ENCODE peak calls at places on chromosomes 4 and X, in six cellular contexts. J is upper lobe of left lung, V is A549, P is HepG2, N is GM12878, K is K562. Z is an unnamed sample.

GRCh38 chr4:93710101-93710846 is 118.3 kb upstream of the ATOH1 start:
- ATAC-seq in J (peak), V (peak), P (peak), N (peak), K (no peak), Z (no peak)

GRCh38 chr4:183469327-183469726 is 24.9 kb downstream of the CDKN2AIP start:
- ATAC-seq in J (no peak), V (no peak), P (no peak), N (peak), K (no peak), Z (no peak)

GRCh38 chr4:14924080-14924916 is 78.0 kb upstream of the CPEB2 start:
- ATAC-seq in J (no peak), V (no peak), P (no peak), N (peak), K (no peak), Z (peak)

GRCh38 chrX:40107291-40108083 is 9.7 kb upstream of the BCOR start:
- ATAC-seq in J (no peak), V (peak), P (no peak), N (peak), K (peak), Z (peak)

GRCh38 chr4:154399259-154399974 is 92.2 kb downstream of the DCHS2 start:
- ATAC-seq in J (no peak), V (peak), P (peak), N (peak), K (peak), Z (peak)

GRCh38 chr4:48670587-48670986 is 109.5 kb downstream of the FRYL start:
- ATAC-seq in J (no peak), V (no peak), P (no peak), N (no peak), K (no peak), Z (no peak)

GRCh38 chr4:11368701-11369115 is 60.0 kb downstream of the HS3ST1 start:
- ATAC-seq in J (no peak), V (peak), P (no peak), N (no peak), K (peak), Z (no peak)

GRCh38 chr4:26175016-26175786 is 145.6 kb upstream of the RBPJ start:
- ATAC-seq in J (no peak), V (no peak), P (no peak), N (peak), K (no peak), Z (no peak)

GRCh38 chrX:123357941-123358340 is 173.9 kb downstream of the GRIA3 start:
- ATAC-seq in J (no peak), V (no peak), P (no peak), N (peak), K (no peak), Z (no peak)

GRCh38 chr4:40887690-40888089 is 137.9 kb downstream of the NSUN7 start:
- ATAC-seq in J (no peak), V (no peak), P (no peak), N (no peak), K (no peak), Z (peak)

GRCh38 chr4:110869862-110870577 is 247.1 kb upstream of the PITX2 start:
- ATAC-seq in J (no peak), V (no peak), P (no peak), N (peak), K (no peak), Z (peak)

GRCh38 chr4:40251366-40251765 is 54.5 kb downstream of the RHOH start:
- ATAC-seq in J (no peak), V (no peak), P (no peak), N (no peak), K (no peak), Z (no peak)

GRCh38 chr4:25677943-25678342 is 22.3 kb downstream of the SLC34A2 start:
- ATAC-seq in J (no peak), V (no peak), P (no peak), N (no peak), K (no peak), Z (no peak)

GRCh38 chrX:63738696-63739095 is 46.3 kb downstream of the ARHGEF9 start:
- ATAC-seq in J (no peak), V (no peak), P (no peak), N (no peak), K (no peak), Z (no peak)

GRCh38 chr4:86670298-86670697 is 76.2 kb downstream of the PTPN13 start:
- ATAC-seq in J (no peak), V (no peak), P (no peak), N (peak), K (no peak), Z (no peak)

GRCh38 chr4:89277412-89277811 is 30.2 kb downstream of the GPRIN3 start:
- ATAC-seq in J (no peak), V (no peak), P (no peak), N (no peak), K (no peak), Z (no peak)

GRCh38 chrX:70138622-70139021 is 5.4 kb downstream of the IGBP1 start:
- ATAC-seq in J (no peak), V (no peak), P (no peak), N (no peak), K (no peak), Z (no peak)

GRCh38 chr4:1759818-1760223 is 33.3 kb upstream of the FGFR3 start:
- ATAC-seq in J (no peak), V (no peak), P (peak), N (no peak), K (no peak), Z (no peak)

GRCh38 chr4:42048394-42048793 is 58.1 kb downstream of the SLC30A9 start:
- ATAC-seq in J (no peak), V (peak), P (no peak), N (no peak), K (no peak), Z (no peak)

GRCh38 chrX:65601126-65601525 is 66.3 kb upstream of the MSN start:
- ATAC-seq in J (peak), V (no peak), P (no peak), N (no peak), K (peak), Z (peak)

GRCh38 chr4:40525811-40526598 is 103.7 kb downstream of the RBM47 start:
- ATAC-seq in J (peak), V (peak), P (peak), N (no peak), K (peak), Z (peak)

GRCh38 chr4:131459430-131460101 is 1689.5 kb upstream of the PCDH10 start:
- ATAC-seq in J (no peak), V (no peak), P (no peak), N (peak), K (no peak), Z (no peak)

GRCh38 chr4:76813070-76813469 is 84.9 kb downstream of the SOWAHB start:
- ATAC-seq in J (no peak), V (no peak), P (no peak), N (no peak), K (no peak), Z (no peak)

GRCh38 chr4:81913427-81913878 is 441.7 kb upstream of the RASGEF1B start:
- ATAC-seq in J (peak), V (peak), P (peak), N (peak), K (peak), Z (no peak)

GRCh38 chrX:66030505-66031317 is 9.2 kb downstream of the VSIG4 start:
- ATAC-seq in J (peak), V (no peak), P (peak), N (peak), K (peak), Z (no peak)

GRCh38 chr4:47195706-47196105 is 164.3 kb downstream of the GABRB1 start:
- ATAC-seq in J (no peak), V (no peak), P (no peak), N (no peak), K (no peak), Z (no peak)

GRCh38 chr4:123037809-123038208 is 115.4 kb upstream of the NUDT6 start:
- ATAC-seq in J (no peak), V (no peak), P (peak), N (no peak), K (peak), Z (no peak)

GRCh38 chr4:25174674-25175073 is 14.4 kb upstream of the SEPSECS start:
- ATAC-seq in J (no peak), V (no peak), P (no peak), N (no peak), K (no peak), Z (no peak)

GRCh38 chr4:47597696-47598095 is 112.6 kb downstream of the ATP10D start:
- ATAC-seq in J (no peak), V (no peak), P (no peak), N (no peak), K (no peak), Z (no peak)

GRCh38 chrX:76148011-76148665 is 24.7 kb upstream of the PBDC1 start:
- ATAC-seq in J (no peak), V (no peak), P (no peak), N (no peak), K (no peak), Z (no peak)

GRCh38 chr4:8030121-8030781 is 90.6 kb upstream of the AFAP1 start:
- ATAC-seq in J (no peak), V (no peak), P (no peak), N (no peak), K (no peak), Z (no peak)

GRCh38 chr4:159764343-159764952 is 661.6 kb downstream of the RAPGEF2 start:
- ATAC-seq in J (no peak), V (peak), P (peak), N (peak), K (no peak), Z (no peak)

GRCh38 chr4:1242506-1243450 is 6.2 kb downstream of the CTBP1 start:
- ATAC-seq in J (no peak), V (no peak), P (no peak), N (no peak), K (no peak), Z (no peak)

GRCh38 chr4:164239433-164239832 is 514.5 kb upstream of the SMIM31 start:
- ATAC-seq in J (no peak), V (no peak), P (no peak), N (no peak), K (no peak), Z (no peak)
- TF ChIP-seq EP300 in J (no peak), V (no peak), P (no peak), N (no peak), K (no peak), Z (no peak)

GRCh38 chrX:132504417-132504816 is 15.6 kb upstream of the MBNL3 start:
- ATAC-seq in J (no peak), V (no peak), P (no peak), N (no peak), K (no peak), Z (no peak)
- TF ChIP-seq EP300 in J (no peak), V (no peak), P (no peak), N (no peak), K (no peak), Z (no peak)

DNA sequence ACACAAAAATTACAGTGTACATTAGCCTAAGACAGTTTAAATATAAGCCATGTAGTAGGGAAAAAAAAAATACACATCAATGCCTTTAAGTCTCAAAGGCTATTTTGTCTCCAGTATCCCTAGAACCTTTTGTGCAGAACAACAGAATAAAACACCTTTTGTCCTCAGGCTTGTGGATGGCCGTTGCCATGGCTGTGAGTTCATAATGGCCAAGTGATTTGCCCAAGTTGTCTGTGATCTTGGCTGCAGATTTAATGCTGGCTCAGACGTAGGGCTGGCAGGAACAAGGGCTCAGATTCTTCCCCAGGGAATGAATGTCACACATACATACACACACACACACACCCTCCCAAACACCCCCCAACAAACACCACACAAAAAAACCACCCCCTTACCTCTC is 25.3 kb downstream of the GPM6B start:
- ATAC-seq in J (no peak), V (no peak), P (no peak), N (no peak), K (no peak), Z (no peak)
- TF ChIP-seq EP300 in J (no peak), V (no peak), P (no peak), N (no peak), K (no peak), Z (no peak)

GRCh38 chr4:113987382-113987930 is 8.0 kb upstream of the ARSJ start:
- ATAC-seq in J (no peak), V (no peak), P (no peak), N (no peak), K (no peak), Z (no peak)
- TF ChIP-seq EP300 in J (no peak), V (no peak), P (no peak), N (no peak), K (no peak), Z (no peak)

GRCh38 chr4:126172126-126172525 is 857.4 kb downstream of the FAT4 start:
- ATAC-seq in J (no peak), V (no peak), P (no peak), N (peak), K (no peak), Z (no peak)

GRCh38 chr4:126174627-126175026 is 859.9 kb downstream of the FAT4 start:
- ATAC-seq in J (no peak), V (no peak), P (no peak), N (no peak), K (no peak), Z (no peak)
- TF ChIP-seq EP300 in J (no peak), V (no peak), P (no peak), N (no peak), K (no peak), Z (no peak)

GRCh38 chr4:92236907-92237306 is 66.9 kb upstream of the GRID2 start:
- ATAC-seq in J (no peak), V (no peak), P (no peak), N (no peak), K (no peak), Z (no peak)

GRCh38 chr4:92237559-92237958 is 66.2 kb upstream of the GRID2 start:
- ATAC-seq in J (no peak), V (no peak), P (no peak), N (no peak), K (no peak), Z (no peak)

GRCh38 chr4:92235741-92236140 is 68.0 kb upstream of the GRID2 start:
- ATAC-seq in J (no peak), V (no peak), P (no peak), N (no peak), K (no peak), Z (no peak)

GRCh38 chr4:92232566-92232965 is 71.2 kb upstream of the GRID2 start:
- ATAC-seq in J (no peak), V (no peak), P (no peak), N (no peak), K (no peak), Z (no peak)

DNA sequence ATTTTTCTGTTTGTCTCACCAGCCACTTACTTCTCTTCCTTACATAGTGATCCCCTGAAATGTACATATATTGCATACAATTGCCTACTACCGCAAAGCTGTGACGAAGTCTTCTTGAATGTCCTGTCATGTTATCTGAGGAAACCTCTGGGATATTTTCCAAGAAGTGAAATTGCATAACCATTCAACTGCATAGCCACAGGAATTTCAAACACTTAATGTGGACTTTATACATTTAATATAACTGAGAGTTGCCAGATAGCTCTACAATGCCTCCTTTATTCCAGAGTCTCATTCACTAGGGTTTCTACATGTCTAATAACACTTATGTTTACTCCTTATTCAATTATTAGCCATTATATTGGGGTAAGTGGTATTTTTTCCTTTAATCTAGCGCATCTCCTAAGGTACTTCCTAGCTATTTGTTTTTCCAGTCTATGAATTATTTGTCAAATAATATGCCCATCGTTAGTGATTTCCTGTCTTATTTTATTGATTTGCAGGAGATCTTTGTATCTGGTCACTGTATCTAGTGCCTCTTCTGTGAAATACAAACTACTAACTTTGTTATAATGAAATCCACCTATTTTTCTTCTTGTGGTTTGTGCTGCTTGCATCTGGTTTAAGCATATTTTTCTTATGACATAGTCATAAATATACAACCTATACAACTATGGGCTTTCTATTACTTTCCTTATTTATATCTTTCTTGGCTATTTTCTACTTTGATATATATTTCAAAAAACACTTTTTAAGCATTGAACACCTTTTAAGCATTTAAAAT is 69.2 kb upstream of the GRID2 start:
- ATAC-seq in J (no peak), V (peak), P (no peak), N (no peak), K (no peak), Z (no peak)
- TF ChIP-seq EP300 in J (no peak), V (peak), P (no peak), N (no peak), K (no peak), Z (no peak)

DNA sequence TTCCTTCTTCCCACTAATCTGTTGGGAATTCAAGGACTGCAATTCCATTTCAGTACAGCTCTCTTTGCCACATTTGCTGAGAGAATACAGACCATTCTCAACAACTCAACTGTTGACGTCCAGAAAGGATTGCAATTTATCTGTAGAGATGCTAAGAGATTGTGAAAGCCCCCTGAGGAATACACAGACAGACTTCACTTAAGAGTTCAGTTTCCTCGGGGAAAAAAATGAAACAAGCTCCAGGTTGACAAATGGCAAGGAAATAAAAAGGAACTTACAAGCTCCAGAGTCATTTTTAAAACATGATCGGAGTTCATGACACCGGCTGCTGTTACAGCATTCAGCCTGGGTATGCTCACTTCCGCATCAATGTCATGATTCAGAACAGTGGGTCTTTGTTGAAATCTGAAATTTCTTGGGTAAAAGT is 13.8 kb downstream of the TLR10 start:
- ATAC-seq in J (no peak), V (no peak), P (no peak), N (peak), K (no peak), Z (peak)
- TF ChIP-seq EP300 in J (no peak), V (no peak), P (no peak), N (no peak), K (no peak), Z (no peak)

GRCh38 chr4:156933633-156934258 is 37.9 kb downstream of the PDGFC start:
- ATAC-seq in J (no peak), V (peak), P (peak), N (no peak), K (no peak), Z (no peak)
- TF ChIP-seq EP300 in J (no peak), V (no peak), P (no peak), N (no peak), K (no peak), Z (no peak)